ENCODE peak calls at places on chromosomes 6 and 20, in five cellular contexts. G, Y, N, F and L are unnamed samples.

GRCh38 chr6:142372348-142372747 is 70.5 kb downstream of the ADGRG6 start:
- DNase-seq in F (no peak), N (no peak), G (no peak), Y (no peak), L (no peak)

GRCh38 chr6:130466052-130466743 is 100.4 kb downstream of the TMEM200A start:
- DNase-seq in F (no peak), G (no peak), N (no peak), Y (no peak), L (no peak)

GRCh38 chr20:18057994-18058349 is 256 bp upstream of the OVOL2 start:
- DNase-seq in G (no peak), N (no peak), Y (no peak), F (peak), L (no peak)

GRCh38 chr20:37643400-37643799 is 50.4 kb upstream of the CTNNBL1 start:
- DNase-seq in F (no peak), Y (no peak), G (no peak), N (no peak), L (no peak)

GRCh38 chr20:60340232-60340631 is 382.0 kb downstream of the CDH26 start:
- DNase-seq in F (no peak), G (no peak), N (no peak), Y (no peak), L (no peak)

GRCh38 chr20:46117704-46118467 is at the start of gene CD40:
- DNase-seq in Y (no peak), N (peak), G (no peak), F (no peak), L (peak)

GRCh38 chr6:170291271-170292110 is 613 bp upstream of the DLL1 start:
- DNase-seq in G (peak), N (peak), F (peak), Y (peak), L (no peak)

GRCh38 chr20:46349742-46350056 is 41.4 kb upstream of the CDH22 start:
- DNase-seq in G (no peak), Y (no peak), N (no peak), F (no peak), L (no peak)

GRCh38 chr6:163494279-163494727 is 79.8 kb downstream of the QKI start:
- DNase-seq in N (no peak), F (no peak), G (no peak), Y (no peak), L (no peak)

GRCh38 chr6:33297406-33297955 is 1.3 kb downstream of the RGL2 start:
- DNase-seq in F (no peak), N (no peak), Y (no peak), G (no peak), L (peak)

GRCh38 chr6:157325069-157325805 is 1.9 kb upstream of the TMEM242 start:
- DNase-seq in F (no peak), N (no peak), Y (no peak), G (no peak), L (no peak)

GRCh38 chr6:24807584-24807983 is 8.9 kb upstream of the ARMH2 start:
- DNase-seq in Y (no peak), F (no peak), G (no peak), N (no peak), L (no peak)

GRCh38 chr20:63653041-63653973 is at the start of gene STMN3:
- DNase-seq in F (peak), G (peak), N (peak), Y (peak), L (peak)

GRCh38 chr20:39133205-39133604 is 171.1 kb downstream of the DHX35 start:
- DNase-seq in N (no peak), Y (no peak), F (no peak), G (no peak), L (no peak)

GRCh38 chr6:5412017-5412416 is 150.7 kb downstream of the FARS2 start:
- DNase-seq in F (no peak), G (no peak), N (no peak), Y (no peak), L (peak)

GRCh38 chr20:43843096-43843964 is 71.3 kb upstream of the TOX2 start:
- DNase-seq in N (no peak), Y (no peak), G (no peak), F (no peak), L (no peak)

GRCh38 chr6:111230351-111231077 is 143.2 kb downstream of the SLC16A10 start:
- DNase-seq in F (no peak), G (no peak), N (no peak), Y (no peak), L (no peak)

GRCh38 chr6:56437171-56437900 is 190.0 kb upstream of the COL21A1 start:
- DNase-seq in N (no peak), F (no peak), G (no peak), Y (no peak), L (no peak)

GRCh38 chr6:27753668-27754407 is 158.4 kb downstream of the OR2B2 start:
- DNase-seq in N (peak), Y (peak), G (no peak), F (peak), L (peak)

GRCh38 chr6:13119549-13119948 is 208.8 kb downstream of the TBC1D7 start:
- DNase-seq in Y (no peak), G (no peak), F (no peak), N (no peak), L (no peak)

GRCh38 chr6:36333889-36334288 is 2.8 kb downstream of the BNIP5 start:
- DNase-seq in N (no peak), Y (no peak), F (no peak), G (no peak), L (no peak)

GRCh38 chr6:2693191-2693590 is 57.5 kb downstream of the MYLK4 start:
- DNase-seq in Y (no peak), F (no peak), G (no peak), N (no peak), L (no peak)

GRCh38 chr6:44188819-44189218 is 27.9 kb upstream of the MYMX start:
- DNase-seq in N (no peak), G (no peak), F (no peak), Y (no peak), L (no peak)

GRCh38 chr6:148404456-148405022 is 61.9 kb downstream of the SASH1 start:
- DNase-seq in F (no peak), G (no peak), Y (no peak), N (no peak), L (no peak)

GRCh38 chr6:44062771-44063560 is 64.3 kb downstream of the MRPL14 start:
- DNase-seq in F (no peak), Y (no peak), G (no peak), N (no peak), L (no peak)

GRCh38 chr6:6688283-6688682 is 99.8 kb downstream of the LY86 start:
- DNase-seq in N (no peak), F (no peak), Y (no peak), G (no peak), L (peak)

GRCh38 chr20:10843161-10843711 is 169.4 kb upstream of the JAG1 start:
- DNase-seq in F (no peak), N (no peak), G (no peak), Y (no peak), L (no peak)

GRCh38 chr6:170086639-170087420 is 204.0 kb downstream of the DLL1 start:
- DNase-seq in G (no peak), Y (no peak), F (no peak), N (no peak), L (peak)

GRCh38 chr6:17672064-17672718 is 34.5 kb downstream of the NUP153 start:
- DNase-seq in F (no peak), Y (no peak), G (no peak), N (no peak), L (no peak)

GRCh38 chr6:19715166-19715558 is 122.0 kb upstream of the ID4 start:
- DNase-seq in N (no peak), F (no peak), G (no peak), Y (peak), L (peak)

GRCh38 chr20:61537239-61537638 is 285.2 kb downstream of the CDH4 start:
- DNase-seq in Y (no peak), N (no peak), F (no peak), G (no peak), L (no peak)